ENCODE peak calls at places on chromosomes 13 and 19, in seven cellular contexts. Z, T, S, W, N, O and H are unnamed samples.
A peak's percentile ranks its signal among the peaks of the same experiment; 100 is the strongest.

GRCh38 chr19:54436031-54436523 is 12.9 kb upstream of the LENG8 start:
- DNase-seq in N (no peak), O (no peak), S (peak; percentile 3), Z (no peak), W (no peak), T (peak; percentile 36), H (no peak)

GRCh38 chr13:41461527-41462124 is 4.3 kb downstream of the RGCC start:
- DNase-seq in N (no peak), O (no peak), T (no peak), Z (no peak), W (no peak), S (no peak), H (no peak)

GRCh38 chr13:24910502-24911134 is 146.6 kb downstream of the RNF17 start:
- DNase-seq in T (peak; percentile 6), O (no peak), W (peak; percentile 41), Z (peak; percentile 35), S (no peak), N (no peak), H (no peak)

GRCh38 chr19:1948676-1949075 is 7.7 kb downstream of the CSNK1G2 start:
- DNase-seq in T (no peak), N (no peak), S (no peak), Z (no peak), O (peak; percentile 54), W (no peak), H (no peak)

GRCh38 chr13:70732611-70733010 is 624.4 kb upstream of the KLHL1 start:
- DNase-seq in Z (no peak), N (no peak), W (no peak), T (no peak), S (no peak), O (no peak), H (no peak)

GRCh38 chr13:59038824-59039223 is 1124.9 kb downstream of the DIAPH3 start:
- DNase-seq in Z (peak; percentile 2), N (no peak), O (no peak), S (no peak), T (peak; percentile 76), W (no peak), H (no peak)

GRCh38 chr13:90049989-90050671 is 1297.4 kb upstream of the MIR17HG start:
- DNase-seq in N (no peak), T (peak; percentile 42), O (no peak), Z (no peak), S (no peak), W (no peak), H (no peak)

GRCh38 chr19:2630352-2631001 is 72.0 kb downstream of the GNG7 start:
- DNase-seq in Z (no peak), O (no peak), N (no peak), T (no peak), W (no peak), S (no peak), H (no peak)

GRCh38 chr13:99258210-99258860 is at the start of gene GPR18:
- DNase-seq in O (no peak), Z (no peak), T (no peak), W (no peak), S (no peak), N (no peak), H (no peak)

GRCh38 chr19:39502640-39503417 is 4.1 kb downstream of the DLL3 start:
- DNase-seq in T (peak; percentile 73), Z (peak; percentile 85), N (peak; percentile 91), S (peak; percentile 24), W (peak; percentile 59), O (peak; percentile 92), H (peak; percentile 77)

GRCh38 chr13:66981912-66982311 is 248.2 kb downstream of the PCDH9 start:
- DNase-seq in Z (no peak), N (no peak), O (peak; percentile 12), T (no peak), S (no peak), W (no peak), H (no peak)

GRCh38 chr13:74641586-74641985 is 507.4 kb upstream of the KLF12 start:
- DNase-seq in Z (peak; percentile 91), W (no peak), T (peak; percentile 10), N (no peak), O (no peak), S (no peak), H (no peak)

DNA sequence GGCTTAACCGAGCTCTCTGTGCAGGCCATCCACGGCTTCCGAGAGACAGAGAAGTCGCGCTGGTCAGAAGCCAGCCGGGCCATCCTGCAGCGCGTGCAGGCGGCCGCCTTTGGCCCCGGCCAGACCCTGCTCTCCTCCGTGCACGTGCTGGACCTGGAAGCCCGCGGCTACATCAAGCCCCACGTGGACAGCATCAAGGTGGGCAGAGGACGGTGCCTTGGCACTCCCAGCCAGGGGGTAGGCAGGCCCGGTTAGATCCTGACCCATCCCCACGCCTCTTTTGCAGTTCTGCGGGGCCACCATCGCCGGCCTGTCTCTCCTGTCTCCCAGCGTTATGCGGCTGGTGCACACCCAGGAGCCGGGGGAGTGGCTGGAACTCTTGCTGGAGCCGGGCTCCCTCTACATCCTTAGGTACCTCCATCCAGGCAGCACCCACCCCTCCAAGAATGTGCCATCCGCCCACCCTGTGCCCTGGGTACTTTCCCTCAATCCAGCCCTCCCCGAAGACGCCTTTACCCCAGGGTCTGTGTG is 1.5 kb downstream of the PSPN start:
- DNase-seq in N (no peak), Z (no peak), S (no peak), W (peak; percentile 27), O (no peak), T (no peak), H (no peak)
- H3K4me3 ChIP-seq in N (peak overlapping the region; percentile 68), Z (peak overlapping the region; percentile 49), S (no peak overlapping the region), W (no peak overlapping the region), O (peak overlapping the region; percentile 93), T (no peak overlapping the region), H (peak overlapping the region; percentile 92)

GRCh38 chr13:19153782-19154450 is 27.7 kb downstream of the TUBA3C start:
- DNase-seq in W (no peak), N (peak; percentile 50), O (no peak), T (no peak), Z (no peak), S (no peak), H (no peak)
- TF ChIP-seq CTCF in W (no peak), N (peak; percentile 51), O (no peak), T (no peak), Z (no peak), S (peak; percentile 25), H (peak; percentile 22)

GRCh38 chr13:111659236-111659635 is 338.8 kb downstream of the TEX29 start:
- DNase-seq in N (no peak), S (no peak), O (no peak), Z (no peak), W (no peak), T (no peak), H (no peak)

GRCh38 chr13:111657013-111657412 is 336.6 kb downstream of the TEX29 start:
- DNase-seq in S (no peak), N (no peak), W (no peak), Z (no peak), O (no peak), T (no peak), H (no peak)

GRCh38 chr13:111659842-111660241 is 339.4 kb downstream of the TEX29 start:
- DNase-seq in O (no peak), Z (no peak), T (no peak), N (no peak), W (no peak), S (no peak), H (no peak)

GRCh38 chr13:111656439-111656838 is 336.0 kb downstream of the TEX29 start:
- DNase-seq in Z (no peak), W (no peak), N (no peak), O (no peak), T (no peak), S (no peak), H (no peak)

GRCh38 chr13:111658150-111659100 is 338.0 kb downstream of the TEX29 start:
- DNase-seq in Z (peak; percentile 1), O (no peak), N (no peak), T (no peak), W (no peak), S (no peak), H (no peak)
- H3K4me3 ChIP-seq in Z (no peak overlapping the region), O (no peak overlapping the region), N (no peak overlapping the region), T (no peak overlapping the region), W (no peak overlapping the region), S (no peak overlapping the region), H (no peak overlapping the region)

GRCh38 chr13:28136916-28137315 is 1.4 kb upstream of the PAN3 start:
- DNase-seq in W (no peak), N (no peak), T (no peak), O (no peak), S (no peak), Z (peak; percentile 23), H (no peak)

GRCh38 chr13:28140433-28141125 is 2.2 kb downstream of the PAN3 start:
- DNase-seq in N (no peak), S (no peak), W (no peak), T (no peak), O (no peak), Z (no peak), H (no peak)

GRCh38 chr13:28137556-28137955 is 789 bp upstream of the PAN3 start:
- DNase-seq in Z (no peak), T (no peak), O (no peak), W (peak; percentile 37), S (peak; percentile 10), N (no peak), H (no peak)

GRCh38 chr13:28138012-28138755 is at the start of gene PAN3:
- DNase-seq in O (peak; percentile 99), Z (peak; percentile 97), W (peak; percentile 96), N (peak; percentile 91), S (peak; percentile 93), T (peak; percentile 93), H (peak; percentile 96)

GRCh38 chr13:28138756-28139470 is 568 bp downstream of the PAN3 start:
- DNase-seq in S (peak; percentile 92), Z (peak; percentile 95), T (peak; percentile 96), W (peak; percentile 91), O (peak; percentile 94), N (peak; percentile 85), H (peak; percentile 92)
- TF ChIP-seq CTCF in S (no peak), Z (no peak), T (no peak), W (no peak), O (no peak), N (no peak), H (no peak)

DNA sequence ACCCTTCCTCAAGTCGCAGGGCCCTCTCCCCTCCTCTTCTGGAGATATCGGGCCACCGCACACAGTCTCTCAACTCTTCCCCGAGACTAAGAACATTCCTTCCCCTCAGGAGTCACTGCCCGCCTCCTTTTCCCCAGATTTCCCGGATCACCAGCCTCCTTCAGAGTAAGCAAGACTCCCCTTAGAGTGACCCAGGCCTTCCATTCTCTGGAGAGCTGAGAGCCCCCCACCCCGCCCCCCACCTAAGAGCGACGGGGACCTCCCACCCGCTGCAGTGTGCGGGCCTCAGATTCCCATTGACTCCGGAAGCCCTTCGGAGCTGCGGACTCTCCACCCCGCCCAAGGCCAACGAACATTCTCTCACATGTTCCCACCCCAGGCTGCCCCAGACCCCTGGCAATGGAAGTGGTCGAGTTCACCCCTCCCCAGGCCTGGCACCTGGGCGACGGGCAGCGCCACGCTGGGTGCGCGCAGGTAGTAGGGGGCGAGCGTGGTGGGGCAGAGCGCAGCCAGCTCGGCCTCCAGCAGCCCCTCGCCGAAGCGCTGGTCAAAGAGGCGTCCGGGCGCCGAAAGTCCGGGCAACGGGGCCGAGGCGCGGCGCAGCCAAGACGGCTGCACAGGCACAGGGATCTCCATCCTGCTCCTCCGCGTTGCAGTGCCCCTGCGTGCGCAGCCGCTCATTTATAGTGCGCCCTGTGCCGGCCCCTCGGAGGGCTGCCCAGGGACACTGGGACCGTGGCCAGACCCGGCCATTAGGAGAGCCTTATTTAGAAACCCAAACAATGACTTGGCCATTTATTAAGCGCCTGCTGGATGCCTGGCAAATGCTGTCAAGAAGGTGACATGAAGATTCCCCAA is at the start of gene HSPB6:
- DNase-seq in W (peak; percentile 51), S (peak; percentile 76), T (peak; percentile 86), Z (peak; percentile 93), N (no peak), O (peak; percentile 82), H (peak; percentile 53)
- H3K4me3 ChIP-seq in W (peak within 1 kb of the TSS; percentile 74), S (peak within 1 kb of the TSS; percentile 79), T (peak within 1 kb of the TSS; percentile 82), Z (peak within 1 kb of the TSS; percentile 68), N (peak within 1 kb of the TSS; percentile 99), O (peak within 1 kb of the TSS; percentile 92), H (peak within 1 kb of the TSS; percentile 99)